ENCODE peak calls at places on chromosomes 11 and 22, in six cellular contexts. K is right lobe of liver, O is DND-41, X is heart left ventricle, T is spleen, V is kidney. C is an unnamed sample.
A peak's percentile ranks its signal among the peaks of the same experiment; 100 is the strongest.

GRCh38 chr11:57703341-57703740 is 8.7 kb downstream of the MED19 start:
- DNase-seq in K (no peak), O (no peak), X (no peak), T (no peak), V (no peak), C (no peak)

GRCh38 chr11:14306481-14306880 is 52.5 kb downstream of the RRAS2 start:
- DNase-seq in K (no peak), O (no peak), X (no peak), T (no peak), V (no peak), C (no peak)

GRCh38 chr22:17742528-17742902 is 31.8 kb downstream of the BID start:
- DNase-seq in K (peak; percentile 72), O (peak; percentile 64), X (peak; percentile 51), T (peak; percentile 86), V (no peak), C (no peak)

GRCh38 chr11:75577198-75577597 is 15.1 kb downstream of the SERPINH1 start:
- DNase-seq in K (no peak), O (peak; percentile 57), X (no peak), T (no peak), V (no peak), C (no peak)

GRCh38 chr11:12472401-12473065 is 95.2 kb downstream of the PARVA start:
- DNase-seq in K (no peak), O (no peak), X (no peak), T (no peak), V (no peak), C (no peak)

GRCh38 chr11:128103278-128103873 is 484.0 kb downstream of the ETS1 start:
- DNase-seq in K (no peak), O (no peak), X (no peak), T (no peak), V (no peak), C (no peak)

GRCh38 chr11:33868646-33869461 is 23.0 kb downstream of the LMO2 start:
- DNase-seq in K (peak; percentile 42), O (no peak), X (no peak), T (peak; percentile 85), V (peak; percentile 76), C (no peak)

GRCh38 chr11:116262370-116262769 is 510.4 kb downstream of the BUD13 start:
- DNase-seq in K (no peak), O (no peak), X (no peak), T (no peak), V (no peak), C (no peak)

GRCh38 chr11:74453373-74453975 is 13.9 kb downstream of the KCNE3 start:
- DNase-seq in K (peak; percentile 72), O (peak; percentile 61), X (peak; percentile 64), T (peak; percentile 88), V (no peak), C (peak; percentile 71)

GRCh38 chr22:28175730-28176492 is 256.9 kb upstream of the PITPNB start:
- DNase-seq in K (no peak), O (no peak), X (no peak), T (no peak), V (no peak), C (no peak)

GRCh38 chr11:33722579-33723234 is 13.5 kb downstream of the CD59 start:
- DNase-seq in K (no peak), O (no peak), X (no peak), T (no peak), V (no peak), C (no peak)

GRCh38 chr11:68950268-68950667 is 30.5 kb downstream of the MRGPRD start:
- DNase-seq in K (no peak), O (no peak), X (no peak), T (no peak), V (no peak), C (no peak)

GRCh38 chr11:93532285-93532789 is 10.9 kb downstream of the SMCO4 start:
- DNase-seq in K (no peak), O (no peak), X (no peak), T (no peak), V (no peak), C (no peak)

GRCh38 chr11:80462211-80462610 is 1021.4 kb upstream of the TENM4 start:
- DNase-seq in K (no peak), O (no peak), X (no peak), T (no peak), V (no peak), C (no peak)

GRCh38 chr22:43185860-43186261 is 1.1 kb downstream of the TTLL12 start:
- DNase-seq in K (peak; percentile 71), O (peak; percentile 33), X (peak; percentile 61), T (no peak), V (peak; percentile 83), C (peak; percentile 79)

GRCh38 chr11:68610452-68611116 is 73.8 kb upstream of the GAL start:
- DNase-seq in K (no peak), O (no peak), X (no peak), T (no peak), V (no peak), C (no peak)

GRCh38 chr11:12723410-12724297 is 49.4 kb downstream of the TEAD1 start:
- DNase-seq in K (no peak), O (no peak), X (no peak), T (no peak), V (no peak), C (no peak)

GRCh38 chr22:29856496-29856895 is 18.4 kb upstream of the ASCC2 start:
- DNase-seq in K (no peak), O (no peak), X (no peak), T (no peak), V (no peak), C (peak; percentile 3)

GRCh38 chr11:69010964-69011623 is 2.0 kb downstream of the MRGPRF start:
- DNase-seq in K (peak; percentile 68), O (peak; percentile 23), X (peak; percentile 77), T (peak; percentile 74), V (peak; percentile 93), C (peak; percentile 93)

GRCh38 chr22:28999510-29000224 is 62.0 kb downstream of the C22orf31 start:
- DNase-seq in K (no peak), O (no peak), X (no peak), T (no peak), V (no peak), C (no peak)

GRCh38 chr22:47568700-47569099 is 806.2 kb downstream of the TBC1D22A start:
- DNase-seq in K (no peak), O (no peak), X (peak; percentile 2), T (no peak), V (no peak), C (no peak)

GRCh38 chr11:131038597-131038996 is 122.3 kb upstream of the SNX19 start:
- DNase-seq in K (no peak), O (no peak), X (no peak), T (no peak), V (no peak), C (no peak)

GRCh38 chr11:2789791-2790580 is 90.2 kb upstream of the KCNQ1OT1 start:
- DNase-seq in K (peak; percentile 2), O (no peak), X (no peak), T (no peak), V (peak; percentile 48), C (peak; percentile 14)

GRCh38 chr11:17699157-17700114 is 19.9 kb upstream of the MYOD1 start:
- DNase-seq in K (no peak), O (no peak), X (no peak), T (no peak), V (no peak), C (no peak)

GRCh38 chr22:41876275-41876674 is 38.6 kb downstream of the SHISA8 start:
- DNase-seq in K (no peak), O (no peak), X (no peak), T (no peak), V (no peak), C (no peak)

GRCh38 chr22:41874090-41874489 is 40.8 kb downstream of the SHISA8 start:
- DNase-seq in K (no peak), O (no peak), X (no peak), T (no peak), V (no peak), C (no peak)

GRCh38 chr22:41876675-41877074 is 38.2 kb downstream of the SHISA8 start:
- DNase-seq in K (no peak), O (no peak), X (no peak), T (no peak), V (no peak), C (no peak)

GRCh38 chr22:41873391-41873790 is 40.5 kb downstream of the SREBF2 start:
- DNase-seq in K (no peak), O (no peak), X (no peak), T (no peak), V (no peak), C (no peak)

DNA sequence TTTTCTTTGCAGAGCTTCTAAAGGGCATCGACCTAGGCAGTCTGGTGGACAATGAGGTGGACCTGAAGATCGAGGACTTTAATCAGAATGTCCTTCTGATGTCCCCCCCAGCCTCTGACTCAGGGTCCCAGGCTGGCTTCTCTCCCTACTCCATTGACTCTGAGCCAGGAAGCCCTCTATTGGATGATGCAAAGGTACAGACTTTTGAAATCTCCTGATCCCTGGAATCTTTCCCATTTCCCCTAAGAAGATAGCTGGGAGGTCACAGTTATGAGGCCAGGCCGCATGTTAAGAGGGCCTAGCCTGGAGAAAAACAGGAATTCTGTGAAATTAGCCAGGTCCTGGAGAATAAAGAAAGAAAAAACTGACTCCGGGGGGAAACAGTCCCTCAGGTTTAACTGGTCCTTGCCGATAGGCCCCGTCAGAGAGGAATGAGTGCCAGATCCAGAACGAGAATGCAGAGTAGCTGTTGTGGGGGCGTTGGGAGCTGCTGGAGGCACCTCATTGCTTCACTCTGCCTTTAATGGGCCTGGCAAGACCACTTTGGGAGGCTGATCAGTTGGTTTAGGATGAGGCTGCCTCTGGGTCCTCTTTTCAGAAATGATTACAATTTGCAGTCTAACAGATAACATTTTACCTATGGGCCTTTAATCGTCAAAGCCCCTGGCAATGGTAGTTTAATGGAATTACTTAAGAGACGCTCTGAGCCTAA is 39.2 kb downstream of the SHISA8 start:
- DNase-seq in K (no peak), O (no peak), X (no peak), T (no peak), V (no peak), C (no peak)
- H3K36me3 ChIP-seq in K (peaks cover 69% of the 10 kb centered on the region), O (peaks cover 97% of the 10 kb centered on the region), X (peaks cover 98% of the 10 kb centered on the region), T (peaks cover 86% of the 10 kb centered on the region), V (peaks cover 42% of the 10 kb centered on the region), C (peaks cover 75% of the 10 kb centered on the region)

GRCh38 chr22:50520826-50521453 is 4.5 kb downstream of the SCO2 start:
- DNase-seq in K (no peak), O (no peak), X (no peak), T (no peak), V (no peak), C (no peak)
- H3K36me3 ChIP-seq in K (peaks cover 5% of the 10 kb centered on the region), O (peaks cover 78% of the 10 kb centered on the region), X (peaks cover 91% of the 10 kb centered on the region), T (peaks cover 75% of the 10 kb centered on the region), V (peaks cover 12% of the 10 kb centered on the region), C (peaks cover 82% of the 10 kb centered on the region)

DNA sequence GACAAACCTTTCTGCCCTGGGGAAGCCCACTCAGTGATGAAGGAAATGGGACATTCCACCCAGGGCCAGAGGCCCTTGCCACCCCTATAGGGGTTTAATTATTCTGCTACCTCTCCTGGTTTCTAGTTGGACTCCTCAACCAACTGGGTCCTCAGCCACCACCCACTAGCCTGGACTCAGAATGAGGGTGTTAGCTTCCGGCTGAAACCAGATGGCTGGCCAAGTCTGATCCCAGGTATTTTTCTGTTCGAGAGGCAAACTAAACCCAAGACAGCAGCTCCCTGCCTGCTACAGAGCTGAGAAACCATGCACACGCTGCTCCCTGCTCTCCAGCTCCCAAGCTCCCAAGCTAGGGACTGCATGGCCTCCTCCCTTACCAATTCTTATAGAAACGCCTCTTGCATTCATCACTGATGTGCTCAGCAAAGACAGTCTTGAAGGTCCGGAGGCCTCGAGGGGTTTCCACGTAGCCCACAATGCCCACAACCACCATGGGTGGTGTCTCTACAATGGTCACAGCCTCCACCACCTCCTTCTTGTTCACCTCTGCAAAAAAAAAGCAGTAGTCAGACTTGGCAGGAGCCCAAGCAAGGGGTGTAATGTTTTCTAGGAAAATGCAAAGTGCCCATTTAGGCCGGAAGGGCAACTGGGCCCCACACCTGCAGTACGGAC is 2.2 kb downstream of the RPL3 start:
- DNase-seq in K (no peak), O (no peak), X (no peak), T (no peak), V (no peak), C (no peak)
- H3K36me3 ChIP-seq in K (peaks cover 57% of the 10 kb centered on the region), O (peaks cover 70% of the 10 kb centered on the region), X (peaks cover 60% of the 10 kb centered on the region), T (peaks cover 56% of the 10 kb centered on the region), V (peaks cover 59% of the 10 kb centered on the region), C (peaks cover 59% of the 10 kb centered on the region)

GRCh38 chr22:20560716-20561115 is 53.3 kb downstream of the MED15 start:
- DNase-seq in K (no peak), O (no peak), X (no peak), T (no peak), V (no peak), C (no peak)
- H3K36me3 ChIP-seq in K (peaks cover 11% of the 10 kb centered on the region), O (peaks cover 73% of the 10 kb centered on the region), X (peaks cover 91% of the 10 kb centered on the region), T (peaks cover 49% of the 10 kb centered on the region), V (peaks cover 34% of the 10 kb centered on the region), C (peaks cover 61% of the 10 kb centered on the region)

C was measured in tibial artery.